ENCODE peak calls at places on chromosome 5, in seven cellular contexts. T, A, X, G, O, I and Z are unnamed samples.

GRCh38 chr5:147442134-147442726 is 67.6 kb downstream of the DPYSL3 start:
- DNase-seq in T (no peak), A (no peak), X (no peak), G (no peak), O (no peak), I (no peak), Z (no peak)

GRCh38 chr5:159106569-159107282 is 7.0 kb upstream of the EBF1 start:
- DNase-seq in T (no peak), A (peak; percentile 38), X (peak; percentile 59), G (peak; percentile 73), O (peak; percentile 52), I (peak; percentile 84), Z (peak; percentile 65)

GRCh38 chr5:21810737-21811316 is 1042.3 kb downstream of the CDH12 start:
- DNase-seq in T (no peak), A (peak; percentile 5), X (peak; percentile 3), G (no peak), O (no peak), I (no peak), Z (peak; percentile 33)

GRCh38 chr5:84304591-84304990 is 80.1 kb downstream of the EDIL3 start:
- DNase-seq in T (no peak), A (no peak), X (no peak), G (no peak), O (no peak), I (no peak), Z (no peak)

GRCh38 chr5:59843511-59844230 is 49.9 kb downstream of the PDE4D start:
- DNase-seq in T (no peak), A (no peak), X (no peak), G (no peak), O (no peak), I (no peak), Z (peak; percentile 45)

GRCh38 chr5:126351138-126351537 is 72.1 kb upstream of the GRAMD2B start:
- DNase-seq in T (no peak), A (peak; percentile 46), X (no peak), G (peak; percentile 38), O (no peak), I (no peak), Z (peak; percentile 68)

GRCh38 chr5:27473300-27474053 is 435.1 kb upstream of the CDH9 start:
- DNase-seq in T (no peak), A (no peak), X (no peak), G (no peak), O (no peak), I (no peak), Z (no peak)

GRCh38 chr5:74990194-74990593 is 62.2 kb downstream of the GCNT4 start:
- DNase-seq in T (no peak), A (no peak), X (no peak), G (no peak), O (no peak), I (no peak), Z (no peak)

GRCh38 chr5:168786142-168786541 is 207.0 kb upstream of the PANK3 start:
- DNase-seq in T (no peak), A (no peak), X (no peak), G (no peak), O (no peak), I (no peak), Z (peak; percentile 36)

GRCh38 chr5:74866653-74867162 is 521 bp upstream of the FAM169A start:
- DNase-seq in T (no peak), A (no peak), X (no peak), G (no peak), O (no peak), I (peak; percentile 12), Z (peak; percentile 3)

GRCh38 chr5:173413476-173413982 is 85.3 kb upstream of the STC2 start:
- DNase-seq in T (no peak), A (no peak), X (no peak), G (peak; percentile 37), O (no peak), I (no peak), Z (peak; percentile 91)

GRCh38 chr5:115455241-115455640 is 89.3 kb downstream of the FEM1C start:
- DNase-seq in T (no peak), A (peak; percentile 49), X (no peak), G (no peak), O (no peak), I (no peak), Z (peak; percentile 71)

GRCh38 chr5:1655496-1656270 is 131.9 kb upstream of the LPCAT1 start:
- DNase-seq in T (no peak), A (no peak), X (no peak), G (no peak), O (no peak), I (no peak), Z (no peak)

GRCh38 chr5:141617128-141617527 is 1.7 kb downstream of the DIAPH1 start:
- DNase-seq in T (no peak), A (no peak), X (peak; percentile 80), G (no peak), O (no peak), I (no peak), Z (no peak)

GRCh38 chr5:138713247-138713646 is 40.0 kb upstream of the CTNNA1 start:
- DNase-seq in T (no peak), A (no peak), X (no peak), G (no peak), O (no peak), I (no peak), Z (no peak)

GRCh38 chr5:148833925-148834324 is 7.5 kb downstream of the ADRB2 start:
- DNase-seq in T (no peak), A (no peak), X (no peak), G (no peak), O (no peak), I (no peak), Z (no peak)

GRCh38 chr5:69136296-69136695 is 30.7 kb upstream of the CCNB1 start:
- DNase-seq in T (no peak), A (no peak), X (no peak), G (no peak), O (no peak), I (no peak), Z (no peak)

GRCh38 chr5:160799160-160799559 is 52.9 kb downstream of the ATP10B start:
- DNase-seq in T (no peak), A (no peak), X (no peak), G (no peak), O (no peak), I (no peak), Z (no peak)

GRCh38 chr5:174397206-174397605 is 327.2 kb upstream of the MSX2 start:
- DNase-seq in T (no peak), A (no peak), X (no peak), G (no peak), O (no peak), I (no peak), Z (no peak)

GRCh38 chr5:140671472-140672210 is 1.7 kb downstream of the DND1 start:
- DNase-seq in T (no peak), A (no peak), X (no peak), G (no peak), O (no peak), I (no peak), Z (no peak)

GRCh38 chr5:4295663-4296339 is 700.2 kb downstream of the IRX1 start:
- DNase-seq in T (peak; percentile 13), A (peak; percentile 35), X (no peak), G (peak; percentile 5), O (no peak), I (peak; percentile 2), Z (peak; percentile 7)

GRCh38 chr5:132009706-132010405 is 1.6 kb downstream of the ACSL6 start:
- DNase-seq in T (no peak), A (no peak), X (no peak), G (no peak), O (no peak), I (peak; percentile 1), Z (no peak)

GRCh38 chr5:44933686-44934085 is 124.9 kb downstream of the MRPS30 start:
- DNase-seq in T (no peak), A (no peak), X (no peak), G (no peak), O (no peak), I (no peak), Z (no peak)

GRCh38 chr5:109788596-109788995 is 98.9 kb downstream of the MAN2A1 start:
- DNase-seq in T (no peak), A (no peak), X (no peak), G (no peak), O (no peak), I (no peak), Z (no peak)

GRCh38 chr5:158492850-158493249 is 606.9 kb downstream of the EBF1 start:
- DNase-seq in T (no peak), A (no peak), X (no peak), G (no peak), O (no peak), I (no peak), Z (peak; percentile 47)

GRCh38 chr5:133483406-133484090 is 128.8 kb downstream of the FSTL4 start:
- DNase-seq in T (no peak), A (no peak), X (no peak), G (no peak), O (no peak), I (no peak), Z (no peak)

GRCh38 chr5:3010301-3010952 is 258.9 kb upstream of the IRX2 start:
- DNase-seq in T (no peak), A (peak; percentile 71), X (no peak), G (no peak), O (no peak), I (no peak), Z (no peak)

GRCh38 chr5:163459888-163460561 is at the start of gene NUDCD2:
- DNase-seq in T (peak; percentile 96), A (peak; percentile 98), X (peak; percentile 99), G (peak; percentile 96), O (peak; percentile 93), I (peak; percentile 95), Z (peak; percentile 99)

GRCh38 chr5:92353107-92354030 is 970.3 kb upstream of the ARRDC3 start:
- DNase-seq in T (no peak), A (peak; percentile 9), X (no peak), G (no peak), O (no peak), I (no peak), Z (peak; percentile 8)

GRCh38 chr5:126967808-126968466 is 62.4 kb downstream of the MARCHF3 start:
- DNase-seq in T (no peak), A (no peak), X (peak; percentile 66), G (no peak), O (no peak), I (no peak), Z (no peak)

GRCh38 chr5:94174748-94175411 is 433.5 kb upstream of the POU5F2 start:
- DNase-seq in T (no peak), A (peak; percentile 12), X (no peak), G (no peak), O (no peak), I (no peak), Z (peak; percentile 74)

GRCh38 chr5:83428126-83428525 is 43.4 kb upstream of the VCAN start:
- DNase-seq in T (no peak), A (no peak), X (no peak), G (no peak), O (no peak), I (no peak), Z (no peak)

GRCh38 chr5:124040799-124041198 is 528.8 kb downstream of the CSNK1G3 start:
- DNase-seq in T (no peak), A (no peak), X (no peak), G (no peak), O (no peak), I (no peak), Z (no peak)